ENCODE peak calls at places on chromosomes 2 and 18, in four cellular contexts. N is fibroblast of the conjunctiva, J is DMS53, F is EH. K is an unnamed sample.

GRCh38 chr18:58222439-58223125 is 178.6 kb downstream of the NEDD4L start:
- DNase-seq in J (peak; percentile 52), N (no peak), F (peak; percentile 72), K (no peak)

GRCh38 chr2:86825728-86826386 is 35.1 kb upstream of the CD8A start:
- DNase-seq in F (no peak), N (no peak), J (no peak), K (no peak)

GRCh38 chr2:37436324-37436723 is 91.9 kb downstream of the QPCT start:
- DNase-seq in J (no peak), F (peak; percentile 54), N (no peak), K (no peak)

GRCh38 chr2:64114063-64114911 is 29.9 kb downstream of the PELI1 start:
- DNase-seq in F (peak; percentile 79), N (no peak), J (peak; percentile 53), K (no peak)

GRCh38 chr18:79382681-79383387 is 12.9 kb upstream of the NFATC1 start:
- DNase-seq in N (no peak), J (no peak), F (no peak), K (no peak)

GRCh38 chr2:86671304-86671981 is 47.8 kb upstream of the RNF103 start:
- DNase-seq in N (no peak), J (peak; percentile 72), F (no peak), K (no peak)

GRCh38 chr2:75722687-75723086 is 12.0 kb upstream of the GCFC2 start:
- DNase-seq in J (no peak), N (no peak), F (no peak), K (no peak)

GRCh38 chr2:70553334-70553583 is 367 bp downstream of the TGFA start:
- DNase-seq in J (peak; percentile 87), F (no peak), N (no peak), K (no peak)

GRCh38 chr2:159155315-159155714 is 131.2 kb downstream of the WDSUB1 start:
- DNase-seq in J (peak; percentile 8), N (no peak), F (no peak), K (no peak)

GRCh38 chr2:144642892-144643291 is 123.0 kb upstream of the ZEB2 start:
- DNase-seq in J (no peak), N (no peak), F (no peak), K (no peak)

GRCh38 chr2:160794926-160795325 is 301.3 kb upstream of the RBMS1 start:
- DNase-seq in N (no peak), F (no peak), J (no peak), K (no peak)

GRCh38 chr2:104340879-104341812 is 512.8 kb upstream of the POU3F3 start:
- DNase-seq in F (no peak), N (no peak), J (no peak), K (no peak)

GRCh38 chr18:62537042-62537894 is 14.4 kb downstream of the ZCCHC2 start:
- DNase-seq in F (no peak), N (no peak), J (no peak), K (no peak)

K was measured in SK-N-MC.